ENCODE peak calls at places on chromosomes 4 and X, in eight cellular contexts. W is neural progenitor cell, P is K562, G is GM23248, Y is kidney, Q is IMR-90, O is Karpas-422, L is GM12878. C is an unnamed sample. For H3K36me3 and H3K4me1, the result is how much of the 10 kb centered on the place peaks cover.

GRCh38 chrX:40169193-40170086 is 71.7 kb upstream of the BCOR start:
- DNase-seq in W (peak), P (peak), G (no peak), Y (peak), Q (peak), O (peak), L (no peak), C (peak)

GRCh38 chrX:111095974-111096870 is at the start of gene PAK3:
- DNase-seq in W (peak), P (no peak), G (peak), Y (peak), Q (peak), O (no peak), L (no peak), C (peak)

GRCh38 chrX:9433596-9433995 is 31.3 kb upstream of the TBL1X start:
- DNase-seq in W (no peak), P (no peak), G (no peak), Y (no peak), Q (no peak), O (no peak), L (no peak), C (no peak)

GRCh38 chr4:184924516-184924915 is 93.8 kb upstream of the HELT start:
- DNase-seq in W (no peak), P (no peak), G (no peak), Y (no peak), Q (no peak), O (no peak), L (no peak), C (no peak)

GRCh38 chr4:119244832-119245231 is 32.3 kb downstream of the USP53 start:
- DNase-seq in W (no peak), P (no peak), G (no peak), Y (no peak), Q (no peak), O (no peak), L (no peak), C (no peak)

GRCh38 chrX:2485789-2486345 is 14.9 kb downstream of the DHRSX start:
- DNase-seq in W (no peak), P (no peak), G (peak), Y (no peak), Q (no peak), O (no peak), L (no peak), C (peak)

GRCh38 chr4:73193155-73193554 is 65.4 kb downstream of the ANKRD17 start:
- DNase-seq in W (no peak), P (no peak), G (no peak), Y (no peak), Q (no peak), O (peak), L (no peak), C (no peak)

GRCh38 chr4:139245590-139245989 is 34.4 kb downstream of the MGARP start:
- DNase-seq in W (no peak), P (no peak), G (peak), Y (no peak), Q (peak), O (no peak), L (no peak), C (no peak)

GRCh38 chr4:159281781-159282180 is 178.9 kb downstream of the RAPGEF2 start:
- DNase-seq in W (no peak), P (no peak), G (peak), Y (no peak), Q (peak), O (no peak), L (no peak), C (no peak)

GRCh38 chr4:73653695-73654106 is 33.5 kb upstream of the RASSF6 start:
- DNase-seq in W (peak), P (peak), G (peak), Y (no peak), Q (peak), O (peak), L (peak), C (no peak)

GRCh38 chrX:34656842-34657780 is at the start of gene TMEM47:
- DNase-seq in W (peak), P (peak), G (peak), Y (peak), Q (peak), O (no peak), L (no peak), C (peak)

GRCh38 chr4:161256172-161256571 is 907.6 kb downstream of the FSTL5 start:
- DNase-seq in W (peak), P (no peak), G (no peak), Y (no peak), Q (no peak), O (no peak), L (no peak), C (no peak)

GRCh38 chr4:98512918-98513317 is 145.5 kb downstream of the TSPAN5 start:
- DNase-seq in W (no peak), P (no peak), G (no peak), Y (no peak), Q (no peak), O (no peak), L (no peak), C (no peak)

GRCh38 chr4:8427761-8428287 is 12.7 kb downstream of the ACOX3 start:
- DNase-seq in W (peak), P (peak), G (peak), Y (no peak), Q (peak), O (peak), L (no peak), C (no peak)

GRCh38 chrX:39017062-39017461 is 215.8 kb downstream of the MID1IP1 start:
- DNase-seq in W (no peak), P (no peak), G (no peak), Y (no peak), Q (no peak), O (no peak), L (no peak), C (no peak)

GRCh38 chr4:185775792-185776555 is 36.0 kb downstream of the SORBS2 start:
- DNase-seq in W (no peak), P (no peak), G (peak), Y (no peak), Q (peak), O (no peak), L (no peak), C (no peak)

GRCh38 chr4:1175635-1176229 is 3.3 kb upstream of the SPON2 start:
- DNase-seq in W (no peak), P (no peak), G (no peak), Y (no peak), Q (no peak), O (no peak), L (no peak), C (no peak)
- H3K9ac ChIP-seq in W (no peak), P (peak), G (no peak), Y (no peak), Q (no peak), O (no peak), L (no peak), C (no peak)

DNA sequence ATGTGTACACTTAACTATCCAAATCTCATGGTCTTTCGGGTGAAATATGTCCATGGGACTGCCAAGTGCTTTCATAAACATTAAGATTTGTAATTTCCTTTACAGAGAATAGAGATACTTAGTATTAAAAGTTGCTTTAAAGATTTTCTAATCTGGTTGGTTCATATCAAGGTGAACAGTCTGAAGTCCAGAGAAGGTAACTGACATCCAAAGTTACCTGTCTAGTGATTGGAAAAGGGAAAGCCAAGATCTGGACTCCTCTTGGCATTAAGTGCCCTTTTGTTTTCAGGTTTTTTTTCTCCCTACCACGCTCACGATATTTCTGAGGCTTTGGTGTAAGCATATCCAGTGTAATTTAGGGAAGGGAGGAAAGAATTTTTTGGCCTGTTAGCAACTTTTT is 5.0 kb downstream of the SMAD1 start:
- DNase-seq in W (no peak), P (no peak), G (no peak), Y (no peak), Q (no peak), O (no peak), L (no peak), C (no peak)
- H3K36me3 ChIP-seq in W (under half), P (under half), G (under half), Y (under half), Q (under half), O (under half), L (under half), C (under half)

GRCh38 chr4:2487632-2488031 is 18.7 kb downstream of the RNF4 start:
- DNase-seq in W (no peak), P (no peak), G (no peak), Y (peak), Q (no peak), O (no peak), L (no peak), C (no peak)
- H3K4me1 ChIP-seq in W (under half), P (under half), G (under half), Y (under half), Q (under half), O (under half), L (half or more), C (under half)

GRCh38 chr4:143184503-143185252 is at the start of gene USP38:
- DNase-seq in W (peak), P (peak), G (peak), Y (peak), Q (peak), O (peak), L (peak), C (peak)

GRCh38 chr4:143186202-143186601 is 1.5 kb downstream of the USP38 start:
- DNase-seq in W (peak), P (no peak), G (peak), Y (no peak), Q (peak), O (peak), L (no peak), C (no peak)

GRCh38 chr4:143186634-143187033 is 1.9 kb downstream of the USP38 start:
- DNase-seq in W (peak), P (peak), G (peak), Y (no peak), Q (no peak), O (peak), L (no peak), C (no peak)

GRCh38 chr4:143185253-143186107 is 763 bp downstream of the USP38 start:
- DNase-seq in W (peak), P (peak), G (peak), Y (peak), Q (peak), O (peak), L (no peak), C (peak)

GRCh38 chr4:143188325-143189088 is 3.8 kb downstream of the USP38 start:
- DNase-seq in W (no peak), P (no peak), G (peak), Y (no peak), Q (no peak), O (no peak), L (no peak), C (no peak)
- H3K9ac ChIP-seq in W (no peak), P (no peak), G (peak), Y (no peak), Q (no peak), O (peak), L (peak), C (no peak)

DNA sequence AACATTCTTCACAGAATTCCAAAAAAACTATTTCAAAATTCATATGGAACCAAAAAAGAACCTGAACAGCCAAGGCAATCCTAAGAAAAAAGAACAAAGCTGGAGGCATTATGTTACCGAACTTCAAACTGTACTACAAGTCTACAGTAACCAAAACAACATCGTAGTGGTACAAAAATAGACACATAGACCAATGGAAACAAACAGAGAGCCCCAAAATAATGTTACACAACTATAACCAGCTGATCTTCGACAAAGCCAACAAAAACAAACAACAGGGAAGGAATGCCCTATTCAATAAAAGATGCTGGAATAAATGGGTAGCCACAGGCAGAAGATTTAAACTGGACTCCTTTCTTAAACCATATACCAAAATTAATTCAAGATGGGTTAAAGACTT is 1189.6 kb downstream of the PCDH18 start:
- DNase-seq in W (no peak), P (no peak), G (no peak), Y (no peak), Q (no peak), O (no peak), L (no peak), C (no peak)
- H3K36me3 ChIP-seq in W (under half), P (under half), G (under half), Y (under half), Q (under half), O (under half), L (under half), C (under half)

DNA sequence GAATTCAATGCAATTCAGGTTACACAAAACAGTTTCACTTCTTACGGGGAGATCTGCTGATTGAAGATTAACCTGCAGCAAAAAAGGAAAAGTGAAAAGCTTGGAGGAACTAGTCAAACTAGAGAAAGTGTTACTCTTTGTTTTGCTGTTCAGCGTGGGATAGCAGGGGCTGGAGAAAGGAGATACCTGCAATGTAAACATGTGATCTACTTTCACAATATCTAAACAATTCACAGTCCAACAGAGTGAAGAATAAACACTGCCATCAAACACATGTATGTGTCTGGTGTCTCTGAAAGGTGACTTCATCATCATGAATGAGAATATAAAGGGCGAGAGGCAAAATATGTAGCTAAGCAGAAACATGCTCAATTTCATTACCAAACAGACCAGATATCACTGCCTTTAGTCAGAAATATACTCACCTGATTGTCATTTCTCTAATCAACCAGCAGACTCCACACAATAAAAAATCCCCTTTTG is 26.4 kb downstream of the NIPAL1 start:
- DNase-seq in W (no peak), P (no peak), G (no peak), Y (no peak), Q (no peak), O (no peak), L (no peak), C (no peak)
- H3K4me1 ChIP-seq in W (under half), P (under half), G (under half), Y (under half), Q (under half), O (half or more), L (half or more), C (under half)

GRCh38 chrX:149938427-149939270 is at the start of gene EOLA2:
- DNase-seq in W (peak), P (peak), G (peak), Y (peak), Q (peak), O (peak), L (peak), C (peak)
- H3K9ac ChIP-seq in W (peak), P (peak), G (peak), Y (peak), Q (peak), O (peak), L (peak), C (peak)

GRCh38 chr4:2939383-2940243 is 23.6 kb downstream of the NOP14 start:
- DNase-seq in W (no peak), P (no peak), G (no peak), Y (peak), Q (no peak), O (no peak), L (no peak), C (peak)

GRCh38 chr4:2942532-2943363 is 20.5 kb downstream of the NOP14 start:
- DNase-seq in W (no peak), P (no peak), G (no peak), Y (peak), Q (no peak), O (no peak), L (no peak), C (peak)

GRCh38 chr4:2940267-2941137 is 22.7 kb downstream of the NOP14 start:
- DNase-seq in W (no peak), P (no peak), G (peak), Y (no peak), Q (no peak), O (no peak), L (no peak), C (peak)

GRCh38 chr4:2942037-2942531 is 21.1 kb downstream of the NOP14 start:
- DNase-seq in W (no peak), P (no peak), G (no peak), Y (no peak), Q (no peak), O (no peak), L (no peak), C (peak)

GRCh38 chr4:2941138-2942036 is 21.8 kb downstream of the NOP14 start:
- DNase-seq in W (no peak), P (no peak), G (no peak), Y (no peak), Q (no peak), O (no peak), L (no peak), C (peak)
- H3K36me3 ChIP-seq in W (under half), P (half or more), G (under half), Y (under half), Q (half or more), O (under half), L (under half), C (half or more)